ENCODE peak calls at places on chromosomes 12 and 14, in seven cellular contexts. One of them, this sample, is unnamed.

GRCh38 chr12:76199808-76200207 is 115.3 kb upstream of the NAP1L1 start:
- DNase-seq in K562: no peak
- DNase-seq in H1: no peak
- DNase-seq in HepG2: no peak
- DNase-seq in GM12878: no peak
- DNase-seq in HCT116: no peak
- DNase-seq in endothelial cell of umbilical vein: no peak
- DNase-seq in this sample: no peak

GRCh38 chr14:49972199-49972671 is 79.4 kb downstream of the ARF6 start:
- DNase-seq in HepG2: no peak
- DNase-seq in K562: no peak
- DNase-seq in endothelial cell of umbilical vein: peak; percentile 90
- DNase-seq in GM12878: no peak
- DNase-seq in H1: no peak
- DNase-seq in HCT116: no peak
- DNase-seq in this sample: peak; percentile 74

GRCh38 chr12:81021131-81021530 is 56.7 kb upstream of the ACSS3 start:
- DNase-seq in HepG2: no peak
- DNase-seq in H1: no peak
- DNase-seq in endothelial cell of umbilical vein: no peak
- DNase-seq in GM12878: no peak
- DNase-seq in K562: no peak
- DNase-seq in HCT116: no peak
- DNase-seq in this sample: no peak

GRCh38 chr12:121248611-121249010 is 38.7 kb downstream of the P2RX4 start:
- DNase-seq in endothelial cell of umbilical vein: no peak
- DNase-seq in HCT116: no peak
- DNase-seq in GM12878: peak; percentile 70
- DNase-seq in H1: no peak
- DNase-seq in HepG2: no peak
- DNase-seq in K562: no peak
- DNase-seq in this sample: no peak

GRCh38 chr14:79732911-79733310 is 478.4 kb downstream of the DIO2 start:
- DNase-seq in HCT116: no peak
- DNase-seq in endothelial cell of umbilical vein: no peak
- DNase-seq in HepG2: no peak
- DNase-seq in H1: no peak
- DNase-seq in K562: no peak
- DNase-seq in GM12878: no peak
- DNase-seq in this sample: peak; percentile 56

GRCh38 chr14:59438148-59438766 is 26.9 kb downstream of the GPR135 start:
- DNase-seq in GM12878: no peak
- DNase-seq in H1: no peak
- DNase-seq in HCT116: no peak
- DNase-seq in K562: no peak
- DNase-seq in HepG2: no peak
- DNase-seq in endothelial cell of umbilical vein: peak; percentile 75
- DNase-seq in this sample: no peak

GRCh38 chr12:70365648-70366518 is at the start of gene KCNMB4:
- DNase-seq in HepG2: peak; percentile 36
- DNase-seq in H1: peak; percentile 75
- DNase-seq in HCT116: no peak
- DNase-seq in K562: peak; percentile 83
- DNase-seq in GM12878: peak; percentile 7
- DNase-seq in endothelial cell of umbilical vein: peak; percentile 51
- DNase-seq in this sample: no peak

GRCh38 chr14:30375280-30375892 is 183.6 kb upstream of the G2E3 start:
- DNase-seq in HepG2: peak; percentile 76
- DNase-seq in K562: peak; percentile 49
- DNase-seq in GM12878: no peak
- DNase-seq in endothelial cell of umbilical vein: peak; percentile 68
- DNase-seq in H1: peak; percentile 27
- DNase-seq in HCT116: peak; percentile 39
- DNase-seq in this sample: peak; percentile 6

GRCh38 chr12:62250671-62251608 is 9.3 kb upstream of the USP15 start:
- DNase-seq in K562: peak; percentile 59
- DNase-seq in endothelial cell of umbilical vein: no peak
- DNase-seq in HepG2: no peak
- DNase-seq in GM12878: peak; percentile 39
- DNase-seq in HCT116: no peak
- DNase-seq in H1: no peak
- DNase-seq in this sample: no peak

GRCh38 chr14:75906680-75907280 is 75.0 kb downstream of the TGFB3 start:
- DNase-seq in HCT116: peak; percentile 21
- DNase-seq in HepG2: peak; percentile 36
- DNase-seq in H1: no peak
- DNase-seq in K562: peak; percentile 50
- DNase-seq in GM12878: no peak
- DNase-seq in endothelial cell of umbilical vein: peak; percentile 66
- DNase-seq in this sample: no peak

GRCh38 chr12:67475725-67476124 is 172.8 kb upstream of the DYRK2 start:
- DNase-seq in HCT116: no peak
- DNase-seq in H1: no peak
- DNase-seq in HepG2: no peak
- DNase-seq in GM12878: no peak
- DNase-seq in K562: no peak
- DNase-seq in endothelial cell of umbilical vein: no peak
- DNase-seq in this sample: no peak

GRCh38 chr12:56629459-56630179 is 507 bp downstream of the BAZ2A start:
- DNase-seq in GM12878: no peak
- DNase-seq in H1: no peak
- DNase-seq in endothelial cell of umbilical vein: peak; percentile 21
- DNase-seq in HCT116: no peak
- DNase-seq in K562: peak; percentile 64
- DNase-seq in HepG2: no peak
- DNase-seq in this sample: no peak

GRCh38 chr14:103188691-103189480 is 65.6 kb downstream of the TNFAIP2 start:
- DNase-seq in GM12878: no peak
- DNase-seq in endothelial cell of umbilical vein: peak; percentile 23
- DNase-seq in HCT116: no peak
- DNase-seq in HepG2: no peak
- DNase-seq in K562: no peak
- DNase-seq in H1: no peak
- DNase-seq in this sample: no peak

GRCh38 chr12:106814649-106815048 is 40.2 kb downstream of the RIC8B start:
- DNase-seq in HepG2: no peak
- DNase-seq in endothelial cell of umbilical vein: no peak
- DNase-seq in H1: no peak
- DNase-seq in HCT116: no peak
- DNase-seq in GM12878: no peak
- DNase-seq in K562: no peak
- DNase-seq in this sample: no peak

GRCh38 chr14:65360144-65360784 is 52.3 kb upstream of the FUT8 start:
- DNase-seq in HepG2: no peak
- DNase-seq in K562: no peak
- DNase-seq in endothelial cell of umbilical vein: no peak
- DNase-seq in HCT116: no peak
- DNase-seq in H1: no peak
- DNase-seq in GM12878: no peak
- DNase-seq in this sample: no peak

GRCh38 chr12:19095331-19095730 is 34.2 kb upstream of the PLEKHA5 start:
- DNase-seq in HepG2: no peak
- DNase-seq in GM12878: no peak
- DNase-seq in H1: no peak
- DNase-seq in endothelial cell of umbilical vein: no peak
- DNase-seq in HCT116: no peak
- DNase-seq in K562: no peak
- DNase-seq in this sample: no peak

GRCh38 chr14:100590726-100591452 is 3.7 kb upstream of the BEGAIN start:
- DNase-seq in HepG2: no peak
- DNase-seq in K562: no peak
- DNase-seq in H1: no peak
- DNase-seq in GM12878: no peak
- DNase-seq in endothelial cell of umbilical vein: no peak
- DNase-seq in HCT116: no peak
- DNase-seq in this sample: no peak

GRCh38 chr12:51323317-51323960 is 535 bp downstream of the BIN2 start:
- DNase-seq in HCT116: no peak
- DNase-seq in endothelial cell of umbilical vein: no peak
- DNase-seq in HepG2: no peak
- DNase-seq in GM12878: no peak
- DNase-seq in H1: no peak
- DNase-seq in K562: no peak
- DNase-seq in this sample: no peak

GRCh38 chr12:13443028-13443427 is 246.5 kb downstream of the EMP1 start:
- DNase-seq in endothelial cell of umbilical vein: no peak
- DNase-seq in HepG2: no peak
- DNase-seq in H1: no peak
- DNase-seq in GM12878: no peak
- DNase-seq in K562: no peak
- DNase-seq in HCT116: no peak
- DNase-seq in this sample: no peak

GRCh38 chr12:104154806-104155205 is 16.8 kb upstream of the NFYB start:
- DNase-seq in H1: no peak
- DNase-seq in endothelial cell of umbilical vein: no peak
- DNase-seq in HCT116: no peak
- DNase-seq in GM12878: no peak
- DNase-seq in K562: no peak
- DNase-seq in HepG2: no peak
- DNase-seq in this sample: no peak

GRCh38 chr14:94213021-94213420 is 38.9 kb downstream of the PPP4R4 start:
- DNase-seq in endothelial cell of umbilical vein: no peak
- DNase-seq in HepG2: no peak
- DNase-seq in H1: no peak
- DNase-seq in K562: no peak
- DNase-seq in GM12878: no peak
- DNase-seq in HCT116: no peak
- DNase-seq in this sample: no peak

DNA sequence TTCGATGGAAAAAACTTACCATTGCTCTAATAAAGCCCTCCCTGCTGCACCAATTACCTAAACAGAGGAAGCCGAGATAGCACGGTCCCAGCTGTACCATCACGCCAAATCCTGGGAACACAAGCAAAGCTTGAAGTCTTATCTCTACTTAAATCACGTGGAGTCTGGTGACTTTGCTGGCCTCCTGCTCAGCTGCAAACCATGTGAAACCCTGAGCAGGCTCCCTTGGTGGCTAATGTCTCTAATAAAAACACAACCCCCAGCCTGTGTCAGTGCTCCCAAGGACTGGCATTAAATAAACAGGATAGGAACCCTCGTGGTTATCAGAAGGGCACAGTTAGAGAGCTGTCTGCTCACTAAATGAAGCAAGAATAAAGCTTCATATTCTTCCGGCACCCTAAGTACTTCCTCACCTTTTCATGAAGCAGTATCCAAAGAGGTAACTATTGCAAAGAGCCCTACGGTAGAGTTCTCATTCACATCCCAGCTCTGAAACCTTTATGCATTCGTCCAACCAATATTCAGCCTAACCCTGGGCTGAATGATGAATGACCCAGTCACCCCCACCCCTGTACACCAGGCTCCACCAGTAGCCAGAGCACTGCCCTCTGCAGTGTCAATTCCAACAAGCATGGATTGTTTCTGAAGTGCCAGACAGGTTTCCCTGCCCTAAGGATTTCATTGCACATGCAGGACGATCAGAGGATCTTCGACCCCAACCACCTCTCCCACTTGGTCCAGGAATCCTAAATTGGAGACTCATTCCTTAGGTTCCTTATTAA is 452.7 kb upstream of the TMPO start:
- DNase-seq in GM12878: no peak
- DNase-seq in H1: no peak
- DNase-seq in HCT116: no peak
- DNase-seq in K562: no peak
- DNase-seq in HepG2: no peak
- DNase-seq in endothelial cell of umbilical vein: no peak
- DNase-seq in this sample: no peak
- TF ChIP-seq POLR2AphosphoS5 in GM12878: no peak
- TF ChIP-seq POLR2AphosphoS5 in H1: no peak
- TF ChIP-seq POLR2AphosphoS5 in HCT116: no peak
- TF ChIP-seq POLR2AphosphoS5 in K562: no peak
- TF ChIP-seq POLR2AphosphoS5 in HepG2: no peak
- TF ChIP-seq POLR2AphosphoS5 in endothelial cell of umbilical vein: no peak
- TF ChIP-seq POLR2AphosphoS5 in this sample: no peak

DNA sequence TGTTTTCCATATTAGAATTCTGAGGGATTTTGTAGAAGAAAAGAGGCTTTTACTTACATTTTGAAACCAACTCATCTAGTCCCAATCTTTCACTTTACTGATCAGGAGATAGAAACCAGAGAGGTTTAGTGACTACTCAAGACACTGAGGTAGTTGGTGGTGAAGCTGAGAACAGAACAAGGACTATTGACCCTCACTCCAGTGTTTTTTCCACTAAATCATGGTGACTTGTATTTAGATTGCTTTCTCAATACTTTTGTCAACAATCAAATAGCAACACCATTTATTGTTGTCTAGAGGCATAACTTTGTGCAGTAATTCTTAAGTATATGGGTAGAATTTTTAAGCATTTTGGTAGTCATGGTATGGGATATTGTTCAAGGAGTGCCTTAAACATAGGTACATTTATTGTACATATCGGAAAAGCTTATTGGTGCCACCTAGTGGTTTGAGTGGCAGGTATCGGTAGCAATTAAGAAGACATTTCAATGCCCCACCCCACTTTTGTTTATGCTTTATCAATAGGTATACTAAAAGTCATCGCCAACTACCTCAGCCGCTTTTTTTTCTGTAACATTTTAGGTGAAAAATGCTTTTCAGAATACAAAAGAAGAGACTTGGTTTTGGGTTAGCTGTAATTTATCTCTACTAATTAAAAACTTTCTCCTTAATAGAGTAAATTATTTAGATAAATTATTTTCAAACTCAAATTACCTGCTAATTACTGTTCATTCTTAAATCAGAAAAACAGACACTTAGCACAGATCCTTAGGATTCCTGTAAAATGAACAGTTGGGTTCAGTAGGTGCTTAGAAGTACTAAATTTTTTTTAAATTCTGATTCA is 47.3 kb upstream of the PAWR start:
- DNase-seq in endothelial cell of umbilical vein: peak; percentile 80
- DNase-seq in K562: peak; percentile 44
- DNase-seq in GM12878: peak; percentile 16
- DNase-seq in HepG2: peak; percentile 68
- DNase-seq in HCT116: peak; percentile 54
- DNase-seq in H1: no peak
- DNase-seq in this sample: peak; percentile 62
- H3K9ac ChIP-seq in endothelial cell of umbilical vein: no peak overlapping the region
- H3K9ac ChIP-seq in K562: no peak overlapping the region
- H3K9ac ChIP-seq in GM12878: no peak overlapping the region
- H3K9ac ChIP-seq in HepG2: no peak overlapping the region
- H3K9ac ChIP-seq in HCT116: no peak overlapping the region
- H3K9ac ChIP-seq in H1: no peak overlapping the region
- H3K9ac ChIP-seq in this sample: no peak overlapping the region

GRCh38 chr12:57896437-57897201 is 44.7 kb upstream of the ATP23 start:
- DNase-seq in HCT116: no peak
- DNase-seq in endothelial cell of umbilical vein: peak; percentile 75
- DNase-seq in HepG2: no peak
- DNase-seq in K562: no peak
- DNase-seq in GM12878: no peak
- DNase-seq in H1: no peak
- DNase-seq in this sample: no peak
- TF ChIP-seq EZH2 in HCT116: no peak
- TF ChIP-seq EZH2 in endothelial cell of umbilical vein: no peak
- TF ChIP-seq EZH2 in HepG2: no peak
- TF ChIP-seq EZH2 in K562: no peak
- TF ChIP-seq EZH2 in GM12878: no peak
- TF ChIP-seq EZH2 in H1: no peak
- TF ChIP-seq EZH2 in this sample: no peak

DNA sequence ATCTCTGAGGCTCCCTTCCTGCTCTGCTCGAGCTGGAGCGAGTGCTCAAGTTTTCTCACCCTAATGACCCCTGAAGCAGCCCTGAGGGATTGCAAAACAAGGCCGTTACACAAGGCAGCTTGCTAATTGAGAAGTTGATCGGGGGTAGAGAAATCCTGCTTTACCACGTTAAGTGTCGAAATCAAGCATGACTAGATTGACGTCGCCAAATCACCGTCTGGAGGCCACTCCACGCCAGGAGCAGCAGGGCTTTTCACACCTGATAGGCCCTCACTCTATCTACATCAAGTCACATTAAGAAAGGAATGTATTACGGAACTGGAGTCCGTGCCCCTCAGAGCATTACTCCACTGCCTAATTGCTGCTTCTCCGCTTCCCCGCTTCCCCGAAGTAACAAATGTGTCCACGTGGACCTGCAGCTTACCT is 32.3 kb downstream of the LMO3 start:
- DNase-seq in HepG2: peak; percentile 18
- DNase-seq in HCT116: no peak
- DNase-seq in H1: no peak
- DNase-seq in GM12878: no peak
- DNase-seq in K562: no peak
- DNase-seq in endothelial cell of umbilical vein: no peak
- DNase-seq in this sample: no peak
- TF ChIP-seq POLR2AphosphoS5 in HepG2: no peak
- TF ChIP-seq POLR2AphosphoS5 in HCT116: no peak
- TF ChIP-seq POLR2AphosphoS5 in H1: no peak
- TF ChIP-seq POLR2AphosphoS5 in GM12878: no peak
- TF ChIP-seq POLR2AphosphoS5 in K562: no peak
- TF ChIP-seq POLR2AphosphoS5 in endothelial cell of umbilical vein: no peak
- TF ChIP-seq POLR2AphosphoS5 in this sample: no peak

This sample was measured in SK-N-MC.